ENCODE peak calls at places on chromosomes 16 and 17, in six cellular contexts. One of them, this sample, is unnamed. For H3K36me3 and H3K4me1, the result is how much of the 10 kb centered on the place peaks cover.

GRCh38 chr17:51362818-51363598 is 102.7 kb downstream of the UTP18 start:
- DNase-seq in uterus: no peak
- DNase-seq in body of pancreas: no peak
- DNase-seq in tibial nerve: no peak
- DNase-seq in cardiac muscle cell: peak
- DNase-seq in transverse colon: no peak
- DNase-seq in this sample: no peak

GRCh38 chr17:64187093-64187895 is 57.4 kb upstream of the ERN1 start:
- DNase-seq in uterus: no peak
- DNase-seq in body of pancreas: no peak
- DNase-seq in tibial nerve: no peak
- DNase-seq in cardiac muscle cell: no peak
- DNase-seq in transverse colon: no peak
- DNase-seq in this sample: no peak

GRCh38 chr16:11430601-11431317 is 85.5 kb downstream of the RMI2 start:
- DNase-seq in uterus: no peak
- DNase-seq in body of pancreas: no peak
- DNase-seq in tibial nerve: no peak
- DNase-seq in cardiac muscle cell: no peak
- DNase-seq in transverse colon: no peak
- DNase-seq in this sample: no peak

GRCh38 chr17:1158879-1159278 is 20.9 kb downstream of the ABR start:
- DNase-seq in uterus: no peak
- DNase-seq in body of pancreas: no peak
- DNase-seq in tibial nerve: no peak
- DNase-seq in cardiac muscle cell: no peak
- DNase-seq in transverse colon: no peak
- DNase-seq in this sample: peak

GRCh38 chr16:57409870-57410585 is 5.5 kb downstream of the CCL17 start:
- DNase-seq in uterus: no peak
- DNase-seq in body of pancreas: no peak
- DNase-seq in tibial nerve: no peak
- DNase-seq in cardiac muscle cell: peak
- DNase-seq in transverse colon: no peak
- DNase-seq in this sample: no peak

GRCh38 chr16:23976091-23977001 is 140.6 kb downstream of the PRKCB start:
- DNase-seq in uterus: no peak
- DNase-seq in body of pancreas: no peak
- DNase-seq in tibial nerve: no peak
- DNase-seq in cardiac muscle cell: no peak
- DNase-seq in transverse colon: no peak
- DNase-seq in this sample: no peak

GRCh38 chr17:42414782-42415409 is 8.2 kb downstream of the CAVIN1 start:
- DNase-seq in uterus: no peak
- DNase-seq in body of pancreas: no peak
- DNase-seq in tibial nerve: no peak
- DNase-seq in cardiac muscle cell: no peak
- DNase-seq in transverse colon: no peak
- DNase-seq in this sample: no peak

GRCh38 chr16:88568710-88569613 is 1.2 kb upstream of the ZC3H18 start:
- DNase-seq in uterus: no peak
- DNase-seq in body of pancreas: no peak
- DNase-seq in tibial nerve: no peak
- DNase-seq in cardiac muscle cell: no peak
- DNase-seq in transverse colon: no peak
- DNase-seq in this sample: no peak

GRCh38 chr16:88444826-88445582 is 8.1 kb upstream of the ZFPM1 start:
- DNase-seq in uterus: no peak
- DNase-seq in body of pancreas: no peak
- DNase-seq in tibial nerve: no peak
- DNase-seq in cardiac muscle cell: no peak
- DNase-seq in transverse colon: no peak
- DNase-seq in this sample: no peak

GRCh38 chr17:75627094-75627493 is 6.1 kb upstream of the SMIM5 start:
- DNase-seq in uterus: no peak
- DNase-seq in body of pancreas: no peak
- DNase-seq in tibial nerve: no peak
- DNase-seq in cardiac muscle cell: no peak
- DNase-seq in transverse colon: no peak
- DNase-seq in this sample: no peak

GRCh38 chr16:30688701-30689100 is 10.3 kb upstream of the SRCAP start:
- DNase-seq in uterus: no peak
- DNase-seq in body of pancreas: no peak
- DNase-seq in tibial nerve: no peak
- DNase-seq in cardiac muscle cell: no peak
- DNase-seq in transverse colon: no peak
- DNase-seq in this sample: no peak

GRCh38 chr16:72887537-72887936 is 160.4 kb downstream of the ZFHX3 start:
- DNase-seq in uterus: no peak
- DNase-seq in body of pancreas: no peak
- DNase-seq in tibial nerve: no peak
- DNase-seq in cardiac muscle cell: no peak
- DNase-seq in transverse colon: no peak
- DNase-seq in this sample: no peak
- H3K36me3 ChIP-seq in uterus: under half
- H3K36me3 ChIP-seq in body of pancreas: under half
- H3K36me3 ChIP-seq in tibial nerve: under half
- H3K36me3 ChIP-seq in cardiac muscle cell: under half
- H3K36me3 ChIP-seq in transverse colon: under half
- H3K36me3 ChIP-seq in this sample: under half

GRCh38 chr17:43917016-43917347 is 9.6 kb upstream of the MPP2 start:
- DNase-seq in uterus: no peak
- DNase-seq in body of pancreas: no peak
- DNase-seq in tibial nerve: no peak
- DNase-seq in cardiac muscle cell: no peak
- DNase-seq in transverse colon: no peak
- DNase-seq in this sample: peak

GRCh38 chr17:43914451-43914850 is 7.1 kb upstream of the MPP2 start:
- DNase-seq in uterus: no peak
- DNase-seq in body of pancreas: no peak
- DNase-seq in tibial nerve: no peak
- DNase-seq in cardiac muscle cell: no peak
- DNase-seq in transverse colon: no peak
- DNase-seq in this sample: no peak

GRCh38 chr17:43916385-43916784 is 9.0 kb upstream of the MPP2 start:
- DNase-seq in uterus: no peak
- DNase-seq in body of pancreas: no peak
- DNase-seq in tibial nerve: no peak
- DNase-seq in cardiac muscle cell: no peak
- DNase-seq in transverse colon: no peak
- DNase-seq in this sample: no peak

GRCh38 chr17:43917348-43918025 is 10.2 kb upstream of the MPP2 start:
- DNase-seq in uterus: no peak
- DNase-seq in body of pancreas: peak
- DNase-seq in tibial nerve: no peak
- DNase-seq in cardiac muscle cell: peak
- DNase-seq in transverse colon: peak
- DNase-seq in this sample: no peak

GRCh38 chr17:43915561-43915960 is 8.2 kb upstream of the MPP2 start:
- DNase-seq in uterus: no peak
- DNase-seq in body of pancreas: no peak
- DNase-seq in tibial nerve: no peak
- DNase-seq in cardiac muscle cell: no peak
- DNase-seq in transverse colon: no peak
- DNase-seq in this sample: no peak
- H3K4me3 ChIP-seq in uterus: no peak
- H3K4me3 ChIP-seq in body of pancreas: no peak
- H3K4me3 ChIP-seq in tibial nerve: no peak
- H3K4me3 ChIP-seq in cardiac muscle cell: no peak
- H3K4me3 ChIP-seq in transverse colon: no peak
- H3K4me3 ChIP-seq in this sample: no peak

DNA sequence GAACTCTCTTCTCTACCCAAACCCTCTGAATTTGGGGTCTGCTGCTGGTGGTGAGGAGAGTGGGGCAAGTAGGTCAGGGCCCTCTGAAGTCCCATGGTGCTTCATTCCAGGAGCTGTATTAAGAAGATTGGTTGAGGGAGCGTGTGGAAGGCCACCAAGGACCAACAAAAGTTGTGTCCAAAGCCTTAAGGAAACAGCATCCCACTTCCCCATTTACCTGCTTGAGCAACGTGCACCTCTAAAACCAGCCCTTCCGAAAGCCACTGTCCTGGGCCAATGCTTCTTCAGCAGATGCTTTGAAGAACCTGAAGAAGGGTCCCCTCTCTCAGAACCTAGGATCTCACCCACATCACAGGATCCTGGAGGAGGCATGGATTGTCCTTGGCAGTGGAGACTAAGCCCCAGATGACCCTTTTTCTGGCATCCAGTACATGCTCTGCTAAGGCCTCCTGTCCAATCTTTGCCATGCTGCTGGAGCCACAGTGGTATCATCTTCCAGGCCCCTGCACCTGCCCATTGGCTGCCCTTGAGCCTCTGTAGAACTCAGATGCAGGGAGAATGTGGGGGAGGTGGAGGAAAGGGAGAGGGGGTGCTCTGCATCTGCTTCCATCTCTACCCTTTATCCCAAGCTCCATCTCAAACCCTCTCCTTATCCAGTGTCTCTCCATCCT is 5.8 kb upstream of the NR1D1 start:
- DNase-seq in uterus: no peak
- DNase-seq in body of pancreas: no peak
- DNase-seq in tibial nerve: no peak
- DNase-seq in cardiac muscle cell: no peak
- DNase-seq in transverse colon: no peak
- DNase-seq in this sample: no peak
- H3K4me1 ChIP-seq in uterus: half or more
- H3K4me1 ChIP-seq in body of pancreas: half or more
- H3K4me1 ChIP-seq in tibial nerve: half or more
- H3K4me1 ChIP-seq in cardiac muscle cell: half or more
- H3K4me1 ChIP-seq in transverse colon: half or more
- H3K4me1 ChIP-seq in this sample: under half

GRCh38 chr16:85676466-85676865 is 12.3 kb downstream of the GINS2 start:
- DNase-seq in uterus: no peak
- DNase-seq in body of pancreas: no peak
- DNase-seq in tibial nerve: no peak
- DNase-seq in cardiac muscle cell: no peak
- DNase-seq in transverse colon: no peak
- DNase-seq in this sample: no peak

GRCh38 chr16:85675528-85675927 is 13.2 kb downstream of the GINS2 start:
- DNase-seq in uterus: no peak
- DNase-seq in body of pancreas: no peak
- DNase-seq in tibial nerve: no peak
- DNase-seq in cardiac muscle cell: peak
- DNase-seq in transverse colon: no peak
- DNase-seq in this sample: no peak

GRCh38 chr16:85674418-85674755 is 14.4 kb downstream of the GINS2 start:
- DNase-seq in uterus: no peak
- DNase-seq in body of pancreas: no peak
- DNase-seq in tibial nerve: no peak
- DNase-seq in cardiac muscle cell: no peak
- DNase-seq in transverse colon: no peak
- DNase-seq in this sample: no peak

GRCh38 chr16:85673529-85674417 is 15.0 kb downstream of the GINS2 start:
- DNase-seq in uterus: no peak
- DNase-seq in body of pancreas: peak
- DNase-seq in tibial nerve: no peak
- DNase-seq in cardiac muscle cell: peak
- DNase-seq in transverse colon: no peak
- DNase-seq in this sample: no peak

DNA sequence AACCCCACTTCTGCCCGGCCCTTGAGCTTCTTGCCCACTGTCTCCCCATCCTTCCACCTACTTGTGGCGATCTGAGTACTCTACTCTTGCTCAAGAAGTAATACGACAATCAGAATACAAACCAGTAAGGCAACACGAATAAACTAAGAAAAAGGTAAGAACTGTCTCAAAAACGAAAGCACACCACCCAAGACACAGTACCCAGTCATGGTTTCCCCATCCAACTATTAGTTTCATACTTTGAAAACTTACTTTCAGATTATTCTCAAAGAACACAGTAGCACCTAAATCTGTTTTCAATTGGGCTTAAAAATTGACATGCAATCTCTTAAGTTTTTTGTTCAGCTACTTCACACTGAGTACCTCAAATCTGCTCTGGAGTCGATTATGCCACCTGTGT is 13.9 kb downstream of the GINS2 start:
- DNase-seq in uterus: no peak
- DNase-seq in body of pancreas: no peak
- DNase-seq in tibial nerve: no peak
- DNase-seq in cardiac muscle cell: no peak
- DNase-seq in transverse colon: no peak
- DNase-seq in this sample: no peak
- H3K36me3 ChIP-seq in uterus: under half
- H3K36me3 ChIP-seq in body of pancreas: under half
- H3K36me3 ChIP-seq in tibial nerve: under half
- H3K36me3 ChIP-seq in cardiac muscle cell: half or more
- H3K36me3 ChIP-seq in transverse colon: under half
- H3K36me3 ChIP-seq in this sample: half or more

DNA sequence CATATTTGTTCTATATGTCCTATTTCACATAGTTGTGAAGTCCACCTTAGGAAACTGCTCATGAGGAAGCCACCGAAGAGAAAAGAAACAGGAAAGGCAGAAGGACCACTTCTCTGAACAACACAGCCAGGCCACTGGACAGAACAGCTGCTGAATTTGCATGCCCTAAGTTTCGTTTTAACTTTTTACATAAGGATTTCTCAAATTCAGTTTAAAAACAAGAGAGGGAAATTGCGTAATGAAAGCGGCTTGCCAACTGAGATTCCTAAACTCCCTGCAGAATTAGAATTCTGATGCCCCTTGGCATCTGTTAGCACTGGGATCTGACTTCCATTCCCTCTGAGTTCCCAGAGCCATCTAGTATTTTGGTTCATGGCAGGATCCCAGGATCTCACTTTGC is 5.0 kb upstream of the CCL8 start:
- DNase-seq in uterus: peak
- DNase-seq in body of pancreas: no peak
- DNase-seq in tibial nerve: peak
- DNase-seq in cardiac muscle cell: peak
- DNase-seq in transverse colon: no peak
- DNase-seq in this sample: no peak
- H3K4me3 ChIP-seq in uterus: no peak
- H3K4me3 ChIP-seq in body of pancreas: no peak
- H3K4me3 ChIP-seq in tibial nerve: no peak
- H3K4me3 ChIP-seq in cardiac muscle cell: no peak
- H3K4me3 ChIP-seq in transverse colon: no peak
- H3K4me3 ChIP-seq in this sample: no peak

DNA sequence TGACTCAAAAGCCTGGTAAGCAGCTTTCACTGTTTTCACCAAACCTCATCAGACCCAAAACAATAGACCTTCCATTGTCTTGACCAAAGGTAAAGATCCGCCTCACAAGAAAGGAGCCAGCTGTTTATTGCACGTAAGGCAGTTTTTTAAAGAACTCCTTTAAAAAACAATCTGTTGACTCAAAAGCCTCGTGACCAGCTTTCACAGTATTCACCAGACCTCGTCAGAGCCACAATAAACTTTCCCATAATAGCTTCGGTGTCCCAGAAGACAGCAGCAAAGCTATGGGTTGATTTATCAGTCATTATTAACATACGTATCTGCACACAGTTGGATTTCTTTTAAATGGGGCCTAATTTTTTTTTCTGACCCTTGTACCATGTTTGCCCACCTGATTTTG is 17.4 kb upstream of the HELZ start:
- DNase-seq in uterus: no peak
- DNase-seq in body of pancreas: no peak
- DNase-seq in tibial nerve: no peak
- DNase-seq in cardiac muscle cell: no peak
- DNase-seq in transverse colon: no peak
- DNase-seq in this sample: no peak
- H3K4me1 ChIP-seq in uterus: under half
- H3K4me1 ChIP-seq in body of pancreas: under half
- H3K4me1 ChIP-seq in tibial nerve: under half
- H3K4me1 ChIP-seq in cardiac muscle cell: under half
- H3K4me1 ChIP-seq in transverse colon: under half
- H3K4me1 ChIP-seq in this sample: under half